ENCODE peak calls at places on chromosomes 3 and 15, in five cellular contexts. X is endodermal cell, M is left ventricle myocardium inferior, H is colonic mucosa, Y is cardiac muscle cell. R is an unnamed sample.

GRCh38 chr3:31581660-31582059 is 48.9 kb downstream of the STT3B start:
- DNase-seq in X (no peak), M (no peak), H (no peak), Y (no peak), R (no peak)

GRCh38 chr3:49940667-49941249 is 808 bp downstream of the RBM6 start:
- DNase-seq in X (no peak), M (no peak), H (no peak), Y (no peak), R (no peak)

GRCh38 chr3:38070013-38070412 is 31.0 kb downstream of the DLEC1 start:
- DNase-seq in X (no peak), M (no peak), H (no peak), Y (no peak), R (no peak)

GRCh38 chr3:23806322-23807160 is 786 bp downstream of the UBE2E1 start:
- DNase-seq in X (peak; percentile 81), M (peak; percentile 34), H (peak; percentile 37), Y (peak; percentile 72), R (no peak)

GRCh38 chr3:195214381-195214780 is 56.6 kb downstream of the XXYLT1 start:
- DNase-seq in X (no peak), M (no peak), H (peak; percentile 8), Y (no peak), R (no peak)

GRCh38 chr3:59308684-59309083 is 258.9 kb upstream of the CFAP20DC start:
- DNase-seq in X (no peak), M (no peak), H (no peak), Y (peak; percentile 19), R (no peak)

GRCh38 chr3:80606073-80606472 is 838.3 kb upstream of the ROBO1 start:
- DNase-seq in X (no peak), M (no peak), H (no peak), Y (no peak), R (no peak)

GRCh38 chr15:32852771-32853170 is 135.0 kb downstream of the GREM1 start:
- DNase-seq in X (no peak), M (no peak), H (no peak), Y (no peak), R (no peak)

GRCh38 chr15:89097313-89097712 is 9.1 kb downstream of the ABHD2 start:
- DNase-seq in X (no peak), M (no peak), H (no peak), Y (no peak), R (no peak)

GRCh38 chr15:30030350-30030749 is 52.4 kb upstream of the GOLGA8J start:
- DNase-seq in X (no peak), M (no peak), H (no peak), Y (no peak), R (no peak)

GRCh38 chr15:70863450-70864218 is 9.7 kb upstream of the LARP6 start:
- DNase-seq in X (no peak), M (no peak), H (no peak), Y (no peak), R (no peak)

GRCh38 chr3:55923626-55924025 is 436.5 kb upstream of the WNT5A start:
- DNase-seq in X (no peak), M (no peak), H (no peak), Y (no peak), R (no peak)

GRCh38 chr3:115146418-115147328 is at the start of gene ZBTB20:
- DNase-seq in X (peak; percentile 87), M (peak; percentile 50), H (peak; percentile 58), Y (peak; percentile 78), R (peak; percentile 80)

GRCh38 chr15:69845159-69845558 is 252.6 kb downstream of the TLE3 start:
- DNase-seq in X (no peak), M (no peak), H (no peak), Y (no peak), R (no peak)

GRCh38 chr3:55329849-55330248 is 157.3 kb downstream of the WNT5A start:
- DNase-seq in X (no peak), M (no peak), H (no peak), Y (no peak), R (no peak)

GRCh38 chr3:161770532-161771386 is 274.2 kb downstream of the OTOL1 start:
- DNase-seq in X (no peak), M (no peak), H (no peak), Y (no peak), R (no peak)

GRCh38 chr15:26890988-26891387 is 24.1 kb downstream of the GABRA5 start:
- DNase-seq in X (no peak), M (no peak), H (no peak), Y (no peak), R (no peak)

GRCh38 chr3:32321095-32321835 is 70.4 kb upstream of the CMTM7 start:
- DNase-seq in X (peak; percentile 88), M (peak; percentile 29), H (no peak), Y (peak; percentile 67), R (no peak)

GRCh38 chr3:69710153-69710977 is 28.9 kb upstream of the MITF start:
- DNase-seq in X (no peak), M (no peak), H (no peak), Y (no peak), R (no peak)

GRCh38 chr15:59170295-59170881 is 36.3 kb upstream of the LDHAL6B start:
- DNase-seq in X (peak; percentile 75), M (no peak), H (peak; percentile 31), Y (no peak), R (no peak)

GRCh38 chr3:58657571-58658141 is 8.9 kb downstream of the FAM3D start:
- DNase-seq in X (no peak), M (no peak), H (peak; percentile 74), Y (no peak), R (no peak)

GRCh38 chr3:65483475-65483874 is 555.2 kb downstream of the MAGI1 start:
- DNase-seq in X (peak; percentile 68), M (peak; percentile 74), H (peak; percentile 54), Y (peak; percentile 82), R (no peak)

GRCh38 chr3:154050766-154051165 is 70.4 kb upstream of the ARHGEF26 start:
- DNase-seq in X (no peak), M (no peak), H (no peak), Y (no peak), R (no peak)

GRCh38 chr3:100386437-100387064 is 14.3 kb downstream of the TOMM70 start:
- DNase-seq in X (no peak), M (no peak), H (no peak), Y (no peak), R (no peak)

GRCh38 chr3:153138267-153139210 is 23.5 kb upstream of the RAP2B start:
- DNase-seq in X (peak; percentile 72), M (no peak), H (peak; percentile 78), Y (no peak), R (no peak)

DNA sequence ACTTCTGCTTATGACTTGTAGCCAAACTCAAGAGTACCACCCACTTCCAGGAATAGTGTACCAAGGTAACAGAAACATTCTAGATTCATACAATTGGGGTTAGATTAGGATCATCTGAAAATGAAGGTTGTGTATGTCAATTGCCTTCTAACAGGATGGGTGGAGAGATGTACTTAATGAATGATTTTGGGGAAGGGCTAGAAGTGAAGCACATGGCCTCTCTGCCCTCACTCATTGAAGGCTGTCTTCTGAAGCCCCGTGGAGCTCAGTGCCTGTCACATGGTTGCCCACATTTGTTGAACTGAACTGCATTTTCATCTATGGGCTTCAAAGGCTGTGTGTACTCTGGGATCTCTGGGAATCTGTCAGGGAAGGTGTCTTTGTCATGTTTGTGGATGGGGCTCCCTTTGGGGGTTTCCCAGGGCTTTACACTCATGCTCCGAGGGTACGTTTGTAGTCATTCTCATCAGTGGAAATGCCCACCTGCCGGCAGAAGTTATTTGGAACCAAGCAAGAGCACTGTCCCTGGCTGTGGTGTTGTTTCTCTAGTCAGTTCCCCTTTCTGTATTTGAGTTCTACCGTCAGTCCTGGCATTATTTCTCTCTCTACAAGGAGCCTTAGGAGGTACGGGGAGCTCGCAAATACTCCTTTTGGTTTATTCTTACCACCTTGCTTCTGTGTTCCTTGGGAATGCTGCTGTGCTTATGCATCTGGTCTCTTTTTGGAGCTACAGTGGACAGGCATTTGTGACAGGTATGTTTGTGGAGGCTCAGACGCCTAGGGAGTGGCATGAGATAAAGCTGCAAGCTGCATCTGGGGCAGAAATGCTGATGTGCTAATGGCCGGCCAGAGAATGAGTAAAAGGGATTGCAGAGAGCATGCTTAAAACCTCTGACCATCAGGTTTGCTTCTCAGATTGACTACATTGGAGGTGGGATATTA is 22.4 kb downstream of the CD86 start:
- DNase-seq in X (no peak), M (no peak), H (no peak), Y (no peak), R (no peak)
- H3K4me3 ChIP-seq in X (no peak overlapping the region), M (no peak overlapping the region), H (no peak overlapping the region), Y (no peak overlapping the region), R (no peak overlapping the region)

GRCh38 chr15:73968461-73968860 is 23.6 kb downstream of the STOML1 start:
- DNase-seq in X (no peak), M (no peak), H (no peak), Y (no peak), R (no peak)

GRCh38 chr15:73962409-73962808 is 29.7 kb downstream of the STOML1 start:
- DNase-seq in X (no peak), M (no peak), H (no peak), Y (no peak), R (no peak)

GRCh38 chr15:73964736-73965093 is 27.4 kb downstream of the STOML1 start:
- DNase-seq in X (peak; percentile 99), M (peak; percentile 84), H (peak; percentile 84), Y (peak; percentile 85), R (peak; percentile 83)

GRCh38 chr15:73965094-73965729 is 26.9 kb downstream of the STOML1 start:
- DNase-seq in X (no peak), M (no peak), H (no peak), Y (peak; percentile 48), R (no peak)

GRCh38 chr15:73965730-73966103 is 26.4 kb downstream of the STOML1 start:
- DNase-seq in X (no peak), M (no peak), H (no peak), Y (no peak), R (peak; percentile 35)
- H3K4me1 ChIP-seq in X (peaks cover 4% of the 10 kb centered on the region), M (peaks cover 5% of the 10 kb centered on the region), H (no peaks in the 10 kb centered on the region), Y (peaks cover 9% of the 10 kb centered on the region), R (peaks cover 25% of the 10 kb centered on the region)

GRCh38 chr3:126837773-126838172 is 133.7 kb downstream of the CHCHD6 start:
- DNase-seq in X (no peak), M (no peak), H (no peak), Y (no peak), R (no peak)
- H3K4me3 ChIP-seq in X (no peak overlapping the region), M (no peak overlapping the region), H (no peak overlapping the region), Y (no peak overlapping the region), R (no peak overlapping the region)

DNA sequence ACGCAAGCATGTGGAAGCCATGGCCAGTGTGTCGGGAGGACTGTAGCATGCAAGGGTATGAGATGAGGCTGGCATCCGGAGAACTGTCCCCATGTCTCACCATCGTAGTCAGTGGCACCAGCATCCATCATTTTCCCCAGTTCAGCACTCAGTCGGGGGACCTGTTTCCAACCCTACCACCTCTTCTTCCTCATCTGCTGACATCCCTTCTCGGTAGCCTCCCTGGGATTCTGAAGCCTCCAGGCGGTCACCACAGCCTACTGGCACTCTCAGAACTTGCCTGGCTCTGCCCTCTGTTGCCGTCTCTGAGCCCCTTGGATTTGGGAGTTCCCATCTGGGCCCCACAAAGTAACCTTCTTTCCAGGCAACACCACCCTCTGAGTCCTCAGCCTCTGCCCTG is 131.1 kb upstream of the ABHD17C start:
- DNase-seq in X (no peak), M (no peak), H (no peak), Y (no peak), R (no peak)
- H3K4me1 ChIP-seq in X (peaks cover 6% of the 10 kb centered on the region), M (peaks cover 3% of the 10 kb centered on the region), H (no peaks in the 10 kb centered on the region), Y (peaks cover 16% of the 10 kb centered on the region), R (no peaks in the 10 kb centered on the region)

GRCh38 chr3:139534444-139534812 is 5.1 kb downstream of the RBP1 start:
- DNase-seq in X (no peak), M (no peak), H (peak; percentile 25), Y (no peak), R (no peak)
- H3K4me3 ChIP-seq in X (no peak overlapping the region), M (no peak overlapping the region), H (no peak overlapping the region), Y (no peak overlapping the region), R (no peak overlapping the region)